ENCODE peak calls at places on chromosomes 1 and 21, in five cellular contexts. U is GM23248, N is esophagus squamous epithelium, H is endodermal cell, X is adrenal gland. W is an unnamed sample. For H3K36me3, the result is how much of the 10 kb centered on the place peaks cover.

GRCh38 chr1:56060901-56061300 is 518.5 kb downstream of the PLPP3 start:
- DNase-seq in U (no peak), N (no peak), H (no peak), X (no peak), W (no peak)

GRCh38 chr1:19096036-19096833 is 113.8 kb downstream of the UBR4 start:
- DNase-seq in U (peak), N (no peak), H (peak), X (no peak), W (no peak)

GRCh38 chr1:2389644-2390043 is 1.7 kb downstream of the MORN1 start:
- DNase-seq in U (no peak), N (no peak), H (no peak), X (no peak), W (no peak)

GRCh38 chr1:203287109-203287893 is 18.0 kb upstream of the BTG2 start:
- DNase-seq in U (no peak), N (peak), H (peak), X (peak), W (no peak)

GRCh38 chr1:109802901-109803561 is 39.3 kb upstream of the EPS8L3 start:
- DNase-seq in U (peak), N (no peak), H (peak), X (no peak), W (no peak)

GRCh38 chr1:33468011-33468410 is 4.4 kb upstream of the ZSCAN20 start:
- DNase-seq in U (no peak), N (no peak), H (no peak), X (no peak), W (no peak)

GRCh38 chr1:178684542-178685000 is 40.5 kb upstream of the RALGPS2 start:
- DNase-seq in U (peak), N (no peak), H (no peak), X (no peak), W (peak)

GRCh38 chr1:206469411-206469932 is 804 bp upstream of the IKBKE start:
- DNase-seq in U (no peak), N (no peak), H (no peak), X (no peak), W (no peak)

GRCh38 chr1:163896001-163896400 is 574.2 kb downstream of the NUF2 start:
- DNase-seq in U (no peak), N (no peak), H (no peak), X (no peak), W (no peak)

GRCh38 chr1:29437946-29438345 is 201.6 kb downstream of the PTPRU start:
- DNase-seq in U (no peak), N (no peak), H (peak), X (no peak), W (no peak)

GRCh38 chr1:171372418-171373088 is 58.6 kb downstream of the FMO4 start:
- DNase-seq in U (no peak), N (no peak), H (no peak), X (no peak), W (no peak)

GRCh38 chr1:21869620-21870121 is 57.6 kb downstream of the LDLRAD2 start:
- DNase-seq in U (peak), N (no peak), H (no peak), X (peak), W (peak)

GRCh38 chr21:41559658-41560599 is 52.0 kb upstream of the TMPRSS2 start:
- DNase-seq in U (peak), N (no peak), H (no peak), X (no peak), W (peak)

GRCh38 chr1:76764638-76765572 is 102.4 kb upstream of the ST6GALNAC5 start:
- DNase-seq in U (peak), N (no peak), H (no peak), X (no peak), W (no peak)

GRCh38 chr21:31193761-31194160 is 150.3 kb downstream of the TIAM1 start:
- DNase-seq in U (no peak), N (no peak), H (no peak), X (no peak), W (no peak)

GRCh38 chr1:205285391-205286101 is 36.0 kb downstream of the NUAK2 start:
- DNase-seq in U (peak), N (no peak), H (no peak), X (no peak), W (no peak)

GRCh38 chr1:43285269-43285986 is at the start of gene C1orf210:
- DNase-seq in U (no peak), N (no peak), H (peak), X (no peak), W (no peak)

GRCh38 chr1:234724517-234725176 is 114.7 kb upstream of the IRF2BP2 start:
- DNase-seq in U (no peak), N (no peak), H (peak), X (peak), W (no peak)

DNA sequence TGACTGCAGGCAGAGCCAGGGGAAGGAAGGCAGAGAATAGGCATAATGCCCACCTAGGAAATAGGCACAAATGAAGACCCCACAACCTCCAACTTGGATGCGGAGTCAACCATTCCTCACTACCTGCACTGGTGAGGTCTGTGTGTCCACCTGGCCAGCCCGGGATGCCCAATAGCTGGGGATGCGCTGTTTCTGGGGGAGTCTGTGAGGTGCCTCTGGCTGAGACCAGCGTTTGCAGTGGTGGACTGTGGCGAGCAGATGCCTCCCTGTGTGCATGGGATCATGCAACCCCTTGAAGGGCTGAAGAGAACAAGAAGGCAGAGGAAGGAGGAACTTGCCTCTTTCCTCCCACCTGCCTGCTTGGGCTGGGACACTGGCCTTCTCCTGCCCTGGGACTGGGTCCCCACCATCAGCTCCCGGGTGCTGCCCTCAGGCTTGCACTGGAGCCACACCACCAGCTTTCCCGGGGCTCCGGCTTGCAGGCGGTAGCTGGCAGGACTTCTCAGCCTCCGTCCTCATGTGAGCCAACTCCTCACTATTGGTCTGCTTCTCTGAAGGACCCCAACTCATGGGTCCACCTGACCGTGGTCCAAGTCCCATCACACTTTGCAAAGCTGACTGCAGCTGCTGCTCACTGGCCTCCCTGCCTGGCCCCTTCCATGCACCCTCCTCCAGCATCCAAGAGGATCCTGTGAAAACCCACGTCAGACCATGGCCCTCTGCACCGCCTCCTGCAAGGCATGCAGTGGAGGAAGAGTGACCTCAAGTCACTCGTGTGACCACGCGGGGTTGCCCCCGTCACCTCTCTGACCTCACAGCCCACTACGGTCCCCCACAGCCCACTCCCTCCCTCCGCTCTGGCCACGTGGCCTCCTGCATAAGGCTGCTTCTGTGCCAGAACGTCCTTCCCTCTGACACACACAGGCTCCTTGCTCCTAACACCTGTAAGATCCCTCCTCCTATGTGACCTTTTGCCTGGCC is 2.7 kb upstream of the PDE9A start:
- DNase-seq in U (no peak), N (no peak), H (no peak), X (no peak), W (no peak)
- H3K27ac ChIP-seq in U (no peak), N (no peak), H (no peak), X (no peak), W (no peak)

DNA sequence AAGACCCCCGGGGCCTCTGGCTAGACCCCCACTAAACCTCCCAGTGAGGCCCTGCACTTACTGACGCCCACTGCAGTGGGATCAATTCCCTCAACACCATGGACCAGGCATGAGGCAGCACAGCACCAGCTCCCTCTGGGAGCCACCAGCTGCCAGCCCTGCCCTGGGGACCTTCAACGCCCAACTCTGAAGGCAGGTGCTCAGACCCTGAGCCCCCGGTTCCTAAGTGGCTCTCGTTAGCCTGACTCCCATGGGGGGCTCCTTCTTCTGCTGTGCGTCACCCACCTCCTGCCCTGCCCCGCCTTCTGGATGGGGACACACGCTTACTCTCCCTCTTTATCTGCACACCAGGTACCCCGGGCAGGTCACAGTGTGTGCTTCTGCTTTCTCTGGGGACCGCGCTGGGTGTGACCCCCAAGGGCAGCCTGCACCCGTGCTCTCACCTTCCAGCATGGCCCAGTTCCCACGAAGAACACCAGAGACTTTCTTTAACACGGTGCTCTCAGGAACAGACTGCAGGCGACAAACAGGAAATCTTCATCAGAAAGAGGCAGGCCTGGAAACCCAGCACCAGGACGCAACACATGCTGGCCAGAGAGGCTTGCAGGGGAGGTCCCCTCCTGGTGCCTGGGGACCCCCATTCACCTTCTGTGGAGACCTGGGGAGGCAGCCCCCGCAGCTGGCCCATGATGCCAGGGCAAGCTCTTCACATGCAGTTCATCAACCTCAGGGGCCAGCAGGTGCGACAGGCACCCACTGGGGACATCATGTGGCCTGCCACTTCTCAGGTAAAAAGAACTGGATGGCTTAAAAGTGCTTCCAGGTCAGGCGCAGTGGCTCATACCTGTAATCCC is 27.3 kb downstream of the WDR4 start:
- DNase-seq in U (no peak), N (no peak), H (no peak), X (no peak), W (no peak)
- H3K36me3 ChIP-seq in U (under half), N (under half), H (half or more), X (under half), W (half or more)

DNA sequence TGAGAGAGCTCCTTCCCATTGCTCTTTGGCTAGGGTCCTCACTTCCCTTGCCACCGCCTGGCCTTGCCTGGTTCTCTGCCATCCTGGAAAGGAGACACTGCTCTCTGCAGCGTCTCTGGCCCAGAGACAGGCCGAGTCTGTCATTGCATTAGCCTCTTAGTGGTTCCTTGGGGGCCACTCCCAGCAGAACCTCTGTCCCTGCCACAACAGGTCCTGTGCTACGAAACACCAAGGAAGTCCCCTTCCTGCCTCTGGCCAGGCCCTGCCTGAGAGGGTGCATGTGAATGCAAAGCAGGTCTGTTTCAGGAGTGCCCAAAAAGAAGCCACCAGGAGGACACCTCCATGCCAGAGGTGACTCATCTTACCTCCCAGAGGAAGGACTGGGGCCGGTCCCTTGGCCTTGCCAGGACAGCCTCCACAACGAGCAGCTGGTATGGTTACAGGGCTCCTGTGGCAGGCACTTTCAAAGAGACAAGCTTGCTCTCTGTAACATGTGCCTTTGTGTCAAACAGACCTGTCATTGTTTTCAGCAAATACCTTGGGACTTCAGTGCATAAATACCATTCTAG is 59.6 kb downstream of the VPS26C start:
- DNase-seq in U (peak), N (no peak), H (no peak), X (peak), W (no peak)
- H3K27ac ChIP-seq in U (peak), N (no peak), H (no peak), X (no peak), W (no peak)

GRCh38 chr1:45589861-45590260 is 6.0 kb downstream of the NASP start:
- DNase-seq in U (no peak), N (no peak), H (no peak), X (no peak), W (no peak)

GRCh38 chr1:45594412-45594811 is 10.6 kb downstream of the NASP start:
- DNase-seq in U (no peak), N (no peak), H (no peak), X (no peak), W (no peak)
- H3K36me3 ChIP-seq in U (under half), N (under half), H (half or more), X (under half), W (under half)

GRCh38 chr21:32347351-32347750 is 45.5 kb downstream of the URB1 start:
- DNase-seq in U (no peak), N (no peak), H (no peak), X (no peak), W (no peak)

GRCh38 chr21:32347887-32348450 is 44.8 kb downstream of the URB1 start:
- DNase-seq in U (no peak), N (no peak), H (no peak), X (no peak), W (no peak)

GRCh38 chr21:32350211-32350980 is 42.4 kb downstream of the URB1 start:
- DNase-seq in U (no peak), N (no peak), H (no peak), X (no peak), W (no peak)

GRCh38 chr21:32349333-32349944 is 43.4 kb downstream of the URB1 start:
- DNase-seq in U (no peak), N (no peak), H (no peak), X (no peak), W (no peak)

DNA sequence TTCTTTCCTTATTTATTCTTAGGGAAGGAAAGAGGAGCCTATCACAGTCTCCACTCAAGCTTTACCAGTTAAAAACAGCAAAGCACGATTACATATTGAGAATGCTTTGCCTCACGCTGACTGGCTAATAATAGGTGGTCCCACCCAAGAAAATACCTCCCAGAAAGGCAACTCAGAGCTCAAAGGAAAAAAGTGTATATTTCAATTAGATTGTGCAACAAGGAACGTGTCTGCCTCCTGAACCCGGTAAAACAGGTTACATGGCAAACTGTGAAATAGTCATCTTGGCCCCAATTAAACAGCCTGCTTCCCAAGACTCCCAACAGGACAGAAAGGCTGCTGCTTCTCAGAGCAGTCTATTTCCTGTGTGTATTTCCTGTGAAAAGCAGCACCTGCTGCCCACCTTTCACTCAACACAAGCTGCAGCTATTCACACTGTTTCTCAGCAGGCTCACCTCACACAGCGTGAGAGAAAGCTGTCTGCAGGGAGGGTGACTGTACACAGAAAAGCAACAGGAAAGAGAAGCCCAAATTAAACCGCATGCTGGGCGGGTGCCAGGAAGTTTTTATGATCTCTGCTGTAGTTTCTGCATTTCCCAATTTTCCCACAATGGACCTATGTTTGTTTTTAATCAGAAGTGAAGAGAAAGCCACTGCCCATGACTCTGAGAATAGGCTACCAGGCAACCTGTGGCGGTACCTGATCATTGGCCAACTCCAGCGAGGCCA is 44.0 kb downstream of the URB1 start:
- DNase-seq in U (no peak), N (no peak), H (no peak), X (no peak), W (no peak)
- H3K27ac ChIP-seq in U (no peak), N (peak), H (no peak), X (no peak), W (no peak)

DNA sequence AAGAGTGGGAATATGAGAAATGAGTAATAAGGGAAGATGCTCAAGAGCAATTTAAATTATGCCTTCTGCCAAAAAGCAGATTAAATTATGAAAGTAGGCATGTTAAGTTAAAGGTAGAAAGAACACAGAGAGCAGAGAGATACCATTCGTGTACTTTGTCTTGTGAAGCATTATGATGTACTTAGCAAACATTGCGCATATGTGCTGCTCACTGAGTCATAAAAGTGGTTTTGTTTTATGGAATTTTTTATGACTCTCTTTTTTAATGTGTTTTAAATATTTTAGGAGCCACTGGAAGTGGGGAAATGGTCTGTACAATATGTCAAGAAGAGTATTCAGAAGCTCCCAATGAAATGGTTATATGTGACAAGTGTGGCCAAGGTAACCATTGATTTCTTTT is 35.3 kb downstream of the MTF2 start:
- DNase-seq in U (peak), N (no peak), H (no peak), X (no peak), W (no peak)
- H3K36me3 ChIP-seq in U (under half), N (under half), H (half or more), X (under half), W (under half)

GRCh38 chr1:167447521-167448136 is 70.7 kb downstream of the CD247 start:
- DNase-seq in U (no peak), N (no peak), H (peak), X (no peak), W (no peak)
- H3K27ac ChIP-seq in U (no peak), N (peak), H (no peak), X (no peak), W (no peak)